ENCODE peak calls at places on chromosomes 13 and 19, in four cellular contexts. One of them, this sample, is unnamed.

GRCh38 chr13:110407531-110407930 is 100.4 kb downstream of the COL4A2 start:
- DNase-seq in OCI-LY7: no peak
- DNase-seq in thoracic aorta: no peak
- DNase-seq in body of pancreas: no peak
- DNase-seq in this sample: no peak

GRCh38 chr13:31008400-31009115 is 76.1 kb downstream of the TEX26 start:
- DNase-seq in OCI-LY7: no peak
- DNase-seq in body of pancreas: no peak
- DNase-seq in thoracic aorta: no peak
- DNase-seq in this sample: no peak

GRCh38 chr13:62094937-62095336 is 679.3 kb upstream of the PCDH20 start:
- DNase-seq in OCI-LY7: no peak
- DNase-seq in thoracic aorta: no peak
- DNase-seq in body of pancreas: no peak
- DNase-seq in this sample: no peak

GRCh38 chr13:40922437-40923040 is 96.6 kb downstream of the ELF1 start:
- DNase-seq in OCI-LY7: no peak
- DNase-seq in body of pancreas: no peak
- DNase-seq in thoracic aorta: no peak
- DNase-seq in this sample: no peak

GRCh38 chr19:14361824-14362223 is 19.4 kb upstream of the ADGRE5 start:
- DNase-seq in thoracic aorta: no peak
- DNase-seq in body of pancreas: no peak
- DNase-seq in OCI-LY7: peak; percentile 57
- DNase-seq in this sample: peak; percentile 60

GRCh38 chr19:40433391-40434216 is 7.8 kb upstream of the SERTAD1 start:
- DNase-seq in OCI-LY7: peak; percentile 77
- DNase-seq in body of pancreas: peak; percentile 91
- DNase-seq in thoracic aorta: peak; percentile 52
- DNase-seq in this sample: peak; percentile 85

GRCh38 chr13:110485604-110486003 is 75.9 kb downstream of the RAB20 start:
- DNase-seq in thoracic aorta: no peak
- DNase-seq in body of pancreas: no peak
- DNase-seq in OCI-LY7: no peak
- DNase-seq in this sample: no peak

GRCh38 chr19:1762243-1763140 is 9.2 kb downstream of the ONECUT3 start:
- DNase-seq in body of pancreas: no peak
- DNase-seq in thoracic aorta: no peak
- DNase-seq in OCI-LY7: no peak
- DNase-seq in this sample: no peak

GRCh38 chr19:3986260-3987041 is 1.2 kb upstream of the EEF2 start:
- DNase-seq in body of pancreas: peak; percentile 76
- DNase-seq in OCI-LY7: peak; percentile 89
- DNase-seq in thoracic aorta: no peak
- DNase-seq in this sample: no peak

GRCh38 chr19:17703823-17704463 is 15.3 kb upstream of the MAP1S start:
- DNase-seq in thoracic aorta: no peak
- DNase-seq in OCI-LY7: peak; percentile 75
- DNase-seq in body of pancreas: peak; percentile 31
- DNase-seq in this sample: peak; percentile 79

GRCh38 chr13:112842343-112842856 is 126.6 kb upstream of the MCF2L start:
- DNase-seq in thoracic aorta: no peak
- DNase-seq in OCI-LY7: no peak
- DNase-seq in body of pancreas: peak; percentile 30
- DNase-seq in this sample: peak; percentile 49

GRCh38 chr19:18999896-19000620 is 33.3 kb downstream of the SUGP2 start:
- DNase-seq in OCI-LY7: no peak
- DNase-seq in thoracic aorta: no peak
- DNase-seq in body of pancreas: no peak
- DNase-seq in this sample: no peak

GRCh38 chr19:47413941-47414340 is 5.4 kb downstream of the MEIS3 start:
- DNase-seq in body of pancreas: no peak
- DNase-seq in OCI-LY7: no peak
- DNase-seq in thoracic aorta: no peak
- DNase-seq in this sample: no peak

GRCh38 chr13:113305208-113305607 is 8.2 kb downstream of the LAMP1 start:
- DNase-seq in body of pancreas: no peak
- DNase-seq in OCI-LY7: no peak
- DNase-seq in thoracic aorta: no peak
- DNase-seq in this sample: no peak

GRCh38 chr19:11708457-11708856 is 30.3 kb downstream of the ZNF823 start:
- DNase-seq in body of pancreas: no peak
- DNase-seq in OCI-LY7: no peak
- DNase-seq in thoracic aorta: no peak
- DNase-seq in this sample: peak; percentile 14

GRCh38 chr13:65789815-65790214 is 1440.3 kb downstream of the PCDH9 start:
- DNase-seq in OCI-LY7: no peak
- DNase-seq in body of pancreas: no peak
- DNase-seq in thoracic aorta: no peak
- DNase-seq in this sample: no peak

GRCh38 chr19:46081928-46082727 is 41.3 kb upstream of the IGFL4 start:
- DNase-seq in thoracic aorta: no peak
- DNase-seq in body of pancreas: peak; percentile 55
- DNase-seq in OCI-LY7: peak; percentile 48
- DNase-seq in this sample: peak; percentile 63

GRCh38 chr13:38657191-38657590 is 29.7 kb upstream of the FREM2 start:
- DNase-seq in body of pancreas: no peak
- DNase-seq in thoracic aorta: no peak
- DNase-seq in OCI-LY7: no peak
- DNase-seq in this sample: no peak

GRCh38 chr19:10009269-10009665 is 1.0 kb downstream of the COL5A3 start:
- DNase-seq in body of pancreas: peak; percentile 58
- DNase-seq in thoracic aorta: no peak
- DNase-seq in OCI-LY7: no peak
- DNase-seq in this sample: peak; percentile 66

GRCh38 chr19:29793116-29793727 is 18.6 kb upstream of the CCNE1 start:
- DNase-seq in thoracic aorta: no peak
- DNase-seq in body of pancreas: no peak
- DNase-seq in OCI-LY7: no peak
- DNase-seq in this sample: no peak

DNA sequence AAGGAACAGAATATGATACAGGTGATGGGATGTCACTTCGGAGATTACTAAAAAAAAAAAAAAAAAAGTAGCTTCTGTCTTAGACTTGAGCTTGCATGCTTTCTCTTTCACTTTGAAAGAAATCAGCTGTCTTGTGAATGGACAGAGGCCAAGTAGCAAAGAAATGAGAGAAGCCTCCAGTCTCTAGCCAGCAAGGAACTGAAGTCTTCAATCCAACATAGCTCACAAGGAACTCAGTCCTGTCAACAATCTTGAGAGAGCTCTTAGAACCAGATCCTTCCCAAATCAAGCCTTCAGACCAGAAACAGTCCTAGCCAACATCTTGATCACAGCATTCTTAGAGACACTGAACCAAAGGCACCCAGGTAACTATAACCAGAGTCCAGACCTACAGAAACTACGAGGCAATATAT is 7.7 kb downstream of the N4BP2L2 start:
- DNase-seq in thoracic aorta: no peak
- DNase-seq in body of pancreas: no peak
- DNase-seq in OCI-LY7: peak; percentile 7
- DNase-seq in this sample: peak; percentile 49
- TF ChIP-seq CTCF in thoracic aorta: no peak
- TF ChIP-seq CTCF in body of pancreas: no peak
- TF ChIP-seq CTCF in OCI-LY7: no peak
- TF ChIP-seq CTCF in this sample: no peak

GRCh38 chr19:49801966-49802661 is 11.0 kb downstream of the FUZ start:
- DNase-seq in body of pancreas: peak; percentile 83
- DNase-seq in OCI-LY7: no peak
- DNase-seq in thoracic aorta: peak; percentile 75
- DNase-seq in this sample: no peak
- TF ChIP-seq CTCF in body of pancreas: peak; percentile 39
- TF ChIP-seq CTCF in OCI-LY7: no peak
- TF ChIP-seq CTCF in thoracic aorta: no peak
- TF ChIP-seq CTCF in this sample: no peak

GRCh38 chr13:96982672-96983071 is 11.6 kb downstream of the OXGR1 start:
- DNase-seq in thoracic aorta: no peak
- DNase-seq in body of pancreas: no peak
- DNase-seq in OCI-LY7: no peak
- DNase-seq in this sample: no peak

GRCh38 chr13:96988441-96988840 is 5.8 kb downstream of the OXGR1 start:
- DNase-seq in OCI-LY7: no peak
- DNase-seq in body of pancreas: no peak
- DNase-seq in thoracic aorta: no peak
- DNase-seq in this sample: no peak

GRCh38 chr13:96984061-96984508 is 10.2 kb downstream of the OXGR1 start:
- DNase-seq in thoracic aorta: no peak
- DNase-seq in body of pancreas: peak; percentile 65
- DNase-seq in OCI-LY7: no peak
- DNase-seq in this sample: peak; percentile 52
- TF ChIP-seq CTCF in thoracic aorta: no peak
- TF ChIP-seq CTCF in body of pancreas: peak; percentile 43
- TF ChIP-seq CTCF in OCI-LY7: peak; percentile 50
- TF ChIP-seq CTCF in this sample: no peak

DNA sequence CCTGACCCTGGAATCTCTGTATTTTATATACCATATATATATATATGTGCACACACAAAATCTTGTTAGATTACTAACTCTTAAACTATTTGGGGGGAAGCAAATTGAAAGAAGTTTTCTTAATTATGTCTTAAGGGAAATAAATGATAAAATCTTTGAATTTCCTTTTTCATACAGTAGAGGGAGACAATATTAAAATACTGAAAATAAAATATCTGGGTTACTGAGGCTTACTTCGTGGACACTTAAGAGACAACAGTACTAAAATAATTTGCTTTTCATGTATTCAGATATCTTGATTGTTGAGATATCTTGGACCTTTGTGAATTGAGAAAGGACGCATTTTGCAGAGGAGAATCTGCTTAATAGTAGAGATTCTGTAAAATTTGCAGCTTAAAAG is 17.0 kb downstream of the SUGT1 start:
- DNase-seq in thoracic aorta: no peak
- DNase-seq in body of pancreas: no peak
- DNase-seq in OCI-LY7: no peak
- DNase-seq in this sample: no peak
- TF ChIP-seq CTCF in thoracic aorta: no peak
- TF ChIP-seq CTCF in body of pancreas: no peak
- TF ChIP-seq CTCF in OCI-LY7: peak; percentile 40
- TF ChIP-seq CTCF in this sample: no peak

This sample was measured in GM20000.